ENCODE peak calls at places on chromosome 16, in five cellular contexts. One of them, this sample, is unnamed.

GRCh38 chr16:11792404-11793260 is 4.4 kb downstream of the ZC3H7A start:
- DNase-seq in H1: no peak
- DNase-seq in SK-N-SH: no peak
- DNase-seq in GM12891: no peak
- DNase-seq in HepG2: peak; percentile 70
- DNase-seq in this sample: no peak

GRCh38 chr16:2149630-2150417 is 1.4 kb downstream of the RAB26 start:
- DNase-seq in H1: peak; percentile 82
- DNase-seq in SK-N-SH: no peak
- DNase-seq in GM12891: no peak
- DNase-seq in HepG2: peak; percentile 42
- DNase-seq in this sample: no peak

GRCh38 chr16:11429823-11430222 is 84.6 kb downstream of the RMI2 start:
- DNase-seq in H1: no peak
- DNase-seq in SK-N-SH: no peak
- DNase-seq in GM12891: no peak
- DNase-seq in HepG2: no peak
- DNase-seq in this sample: no peak

GRCh38 chr16:17389392-17389791 is 81.4 kb downstream of the XYLT1 start:
- DNase-seq in H1: no peak
- DNase-seq in SK-N-SH: no peak
- DNase-seq in GM12891: no peak
- DNase-seq in HepG2: no peak
- DNase-seq in this sample: no peak

GRCh38 chr16:47139561-47140185 is 4.1 kb downstream of the NETO2 start:
- DNase-seq in H1: no peak
- DNase-seq in SK-N-SH: no peak
- DNase-seq in GM12891: no peak
- DNase-seq in HepG2: no peak
- DNase-seq in this sample: no peak

GRCh38 chr16:1525871-1526607 is 7.4 kb upstream of the TMEM204 start:
- DNase-seq in H1: no peak
- DNase-seq in SK-N-SH: no peak
- DNase-seq in GM12891: no peak
- DNase-seq in HepG2: no peak
- DNase-seq in this sample: no peak

GRCh38 chr16:81697886-81698635 is 81.0 kb upstream of the PLCG2 start:
- DNase-seq in H1: no peak
- DNase-seq in SK-N-SH: no peak
- DNase-seq in GM12891: no peak
- DNase-seq in HepG2: no peak
- DNase-seq in this sample: no peak

GRCh38 chr16:57092786-57093301 is 461 bp downstream of the CPNE2 start:
- DNase-seq in H1: peak; percentile 81
- DNase-seq in SK-N-SH: peak; percentile 85
- DNase-seq in GM12891: peak; percentile 76
- DNase-seq in HepG2: no peak
- DNase-seq in this sample: peak; percentile 73

GRCh38 chr16:85113168-85113733 is 979 bp upstream of the CIBAR2 start:
- DNase-seq in H1: no peak
- DNase-seq in SK-N-SH: no peak
- DNase-seq in GM12891: no peak
- DNase-seq in HepG2: no peak
- DNase-seq in this sample: no peak

GRCh38 chr16:3149630-3150345 is 15.0 kb downstream of the ZNF213 start:
- DNase-seq in H1: peak; percentile 87
- DNase-seq in SK-N-SH: peak; percentile 87
- DNase-seq in GM12891: no peak
- DNase-seq in HepG2: no peak
- DNase-seq in this sample: peak; percentile 79

GRCh38 chr16:85715169-85716015 is 26.6 kb upstream of the GINS2 start:
- DNase-seq in H1: no peak
- DNase-seq in SK-N-SH: no peak
- DNase-seq in GM12891: no peak
- DNase-seq in HepG2: no peak
- DNase-seq in this sample: no peak

GRCh38 chr16:48961546-48961945 is 320.1 kb downstream of the CBLN1 start:
- DNase-seq in H1: no peak
- DNase-seq in SK-N-SH: no peak
- DNase-seq in GM12891: no peak
- DNase-seq in HepG2: no peak
- DNase-seq in this sample: no peak

GRCh38 chr16:61946019-61946418 is 90.2 kb downstream of the CDH8 start:
- DNase-seq in H1: no peak
- DNase-seq in SK-N-SH: no peak
- DNase-seq in GM12891: no peak
- DNase-seq in HepG2: no peak
- DNase-seq in this sample: no peak

GRCh38 chr16:76676356-76676755 is 399.2 kb downstream of the CNTNAP4 start:
- DNase-seq in H1: no peak
- DNase-seq in SK-N-SH: no peak
- DNase-seq in GM12891: no peak
- DNase-seq in HepG2: no peak
- DNase-seq in this sample: no peak

GRCh38 chr16:66266436-66267286 is 99.8 kb upstream of the CDH5 start:
- DNase-seq in H1: no peak
- DNase-seq in SK-N-SH: peak; percentile 87
- DNase-seq in GM12891: no peak
- DNase-seq in HepG2: no peak
- DNase-seq in this sample: no peak

GRCh38 chr16:75420987-75421819 is 12.1 kb downstream of the CFDP1 start:
- DNase-seq in H1: peak; percentile 88
- DNase-seq in SK-N-SH: peak; percentile 71
- DNase-seq in GM12891: no peak
- DNase-seq in HepG2: peak; percentile 73
- DNase-seq in this sample: no peak

GRCh38 chr16:66188786-66189725 is 177.4 kb upstream of the CDH5 start:
- DNase-seq in H1: peak; percentile 30
- DNase-seq in SK-N-SH: no peak
- DNase-seq in GM12891: no peak
- DNase-seq in HepG2: no peak
- DNase-seq in this sample: no peak

GRCh38 chr16:50680907-50681885 is at the start of gene SNX20:
- DNase-seq in H1: no peak
- DNase-seq in SK-N-SH: no peak
- DNase-seq in GM12891: no peak
- DNase-seq in HepG2: no peak
- DNase-seq in this sample: peak; percentile 60

GRCh38 chr16:86778108-86778745 is 199.9 kb downstream of the FOXL1 start:
- DNase-seq in H1: no peak
- DNase-seq in SK-N-SH: no peak
- DNase-seq in GM12891: no peak
- DNase-seq in HepG2: no peak
- DNase-seq in this sample: no peak

GRCh38 chr16:83068686-83069085 is 441.9 kb downstream of the CDH13 start:
- DNase-seq in H1: no peak
- DNase-seq in SK-N-SH: no peak
- DNase-seq in GM12891: no peak
- DNase-seq in HepG2: no peak
- DNase-seq in this sample: no peak

GRCh38 chr16:53744449-53744848 is 40.5 kb downstream of the FTO start:
- DNase-seq in H1: no peak
- DNase-seq in SK-N-SH: no peak
- DNase-seq in GM12891: no peak
- DNase-seq in HepG2: peak; percentile 67
- DNase-seq in this sample: no peak

GRCh38 chr16:23464196-23464595 is 11.2 kb upstream of the COG7 start:
- DNase-seq in H1: no peak
- DNase-seq in SK-N-SH: no peak
- DNase-seq in GM12891: no peak
- DNase-seq in HepG2: no peak
- DNase-seq in this sample: no peak

GRCh38 chr16:30005341-30006094 is 5.3 kb downstream of the DOC2A start:
- DNase-seq in H1: no peak
- DNase-seq in SK-N-SH: peak; percentile 91
- DNase-seq in GM12891: peak; percentile 87
- DNase-seq in HepG2: peak; percentile 54
- DNase-seq in this sample: peak; percentile 81

GRCh38 chr16:81532491-81533174 is 88.0 kb downstream of the CMIP start:
- DNase-seq in H1: no peak
- DNase-seq in SK-N-SH: no peak
- DNase-seq in GM12891: no peak
- DNase-seq in HepG2: peak; percentile 76
- DNase-seq in this sample: no peak

GRCh38 chr16:70703041-70703834 is 17.4 kb upstream of the MTSS2 start:
- DNase-seq in H1: no peak
- DNase-seq in SK-N-SH: peak; percentile 88
- DNase-seq in GM12891: no peak
- DNase-seq in HepG2: peak; percentile 79
- DNase-seq in this sample: no peak

GRCh38 chr16:72844225-72844920 is 203.6 kb downstream of the ZFHX3 start:
- DNase-seq in H1: no peak
- DNase-seq in SK-N-SH: no peak
- DNase-seq in GM12891: no peak
- DNase-seq in HepG2: no peak
- DNase-seq in this sample: no peak

GRCh38 chr16:86854895-86855294 is 276.5 kb downstream of the FOXL1 start:
- DNase-seq in H1: no peak
- DNase-seq in SK-N-SH: no peak
- DNase-seq in GM12891: no peak
- DNase-seq in HepG2: no peak
- DNase-seq in this sample: no peak

GRCh38 chr16:88383401-88384221 is 852 bp downstream of the ZNF469 start:
- DNase-seq in H1: no peak
- DNase-seq in SK-N-SH: peak; percentile 92
- DNase-seq in GM12891: no peak
- DNase-seq in HepG2: no peak
- DNase-seq in this sample: no peak
- TF ChIP-seq TAF1 in H1: no peak
- TF ChIP-seq TAF1 in SK-N-SH: no peak
- TF ChIP-seq TAF1 in GM12891: no peak
- TF ChIP-seq TAF1 in HepG2: no peak
- TF ChIP-seq TAF1 in this sample: no peak

GRCh38 chr16:31135535-31136286 is at the start of gene PRSS8:
- DNase-seq in H1: peak; percentile 83
- DNase-seq in SK-N-SH: no peak
- DNase-seq in GM12891: no peak
- DNase-seq in HepG2: no peak
- DNase-seq in this sample: no peak
- TF ChIP-seq TAF1 in H1: peak; percentile 22
- TF ChIP-seq TAF1 in SK-N-SH: no peak
- TF ChIP-seq TAF1 in GM12891: no peak
- TF ChIP-seq TAF1 in HepG2: no peak
- TF ChIP-seq TAF1 in this sample: no peak

GRCh38 chr16:88066680-88067529 is 115.7 kb downstream of the BANP start:
- DNase-seq in H1: no peak
- DNase-seq in SK-N-SH: no peak
- DNase-seq in GM12891: no peak
- DNase-seq in HepG2: no peak
- DNase-seq in this sample: no peak

GRCh38 chr16:88067530-88068411 is 116.5 kb downstream of the BANP start:
- DNase-seq in H1: no peak
- DNase-seq in SK-N-SH: no peak
- DNase-seq in GM12891: no peak
- DNase-seq in HepG2: no peak
- DNase-seq in this sample: no peak

GRCh38 chr16:88064889-88065746 is 113.9 kb downstream of the BANP start:
- DNase-seq in H1: no peak
- DNase-seq in SK-N-SH: no peak
- DNase-seq in GM12891: no peak
- DNase-seq in HepG2: no peak
- DNase-seq in this sample: no peak

GRCh38 chr16:88065747-88066142 is 114.5 kb downstream of the BANP start:
- DNase-seq in H1: no peak
- DNase-seq in SK-N-SH: no peak
- DNase-seq in GM12891: no peak
- DNase-seq in HepG2: no peak
- DNase-seq in this sample: no peak

GRCh38 chr16:88066234-88066633 is 115.0 kb downstream of the BANP start:
- DNase-seq in H1: no peak
- DNase-seq in SK-N-SH: no peak
- DNase-seq in GM12891: no peak
- DNase-seq in HepG2: no peak
- DNase-seq in this sample: no peak
- TF ChIP-seq TAF1 in H1: no peak
- TF ChIP-seq TAF1 in SK-N-SH: no peak
- TF ChIP-seq TAF1 in GM12891: no peak
- TF ChIP-seq TAF1 in HepG2: no peak
- TF ChIP-seq TAF1 in this sample: no peak

GRCh38 chr16:31451681-31452351 is 7.5 kb upstream of the ARMC5 start:
- DNase-seq in H1: no peak
- DNase-seq in SK-N-SH: peak; percentile 77
- DNase-seq in GM12891: no peak
- DNase-seq in HepG2: peak; percentile 81
- DNase-seq in this sample: no peak
- TF ChIP-seq TAF1 in H1: no peak
- TF ChIP-seq TAF1 in SK-N-SH: no peak
- TF ChIP-seq TAF1 in GM12891: no peak
- TF ChIP-seq TAF1 in HepG2: no peak
- TF ChIP-seq TAF1 in this sample: no peak

GRCh38 chr16:54934536-54935410 is 4.1 kb downstream of the IRX5 start:
- DNase-seq in H1: peak; percentile 75
- DNase-seq in SK-N-SH: peak; percentile 48
- DNase-seq in GM12891: no peak
- DNase-seq in HepG2: no peak
- DNase-seq in this sample: no peak

GRCh38 chr16:54937673-54938350 is 7.1 kb downstream of the IRX5 start:
- DNase-seq in H1: peak; percentile 54
- DNase-seq in SK-N-SH: no peak
- DNase-seq in GM12891: no peak
- DNase-seq in HepG2: no peak
- DNase-seq in this sample: no peak

GRCh38 chr16:54936979-54937672 is 6.5 kb downstream of the IRX5 start:
- DNase-seq in H1: peak; percentile 90
- DNase-seq in SK-N-SH: no peak
- DNase-seq in GM12891: no peak
- DNase-seq in HepG2: no peak
- DNase-seq in this sample: no peak

GRCh38 chr16:54935411-54936085 is 4.9 kb downstream of the IRX5 start:
- DNase-seq in H1: no peak
- DNase-seq in SK-N-SH: no peak
- DNase-seq in GM12891: no peak
- DNase-seq in HepG2: no peak
- DNase-seq in this sample: no peak

GRCh38 chr16:54936086-54936978 is 5.7 kb downstream of the IRX5 start:
- DNase-seq in H1: peak; percentile 73
- DNase-seq in SK-N-SH: no peak
- DNase-seq in GM12891: no peak
- DNase-seq in HepG2: no peak
- DNase-seq in this sample: no peak
- TF ChIP-seq TAF1 in H1: no peak
- TF ChIP-seq TAF1 in SK-N-SH: no peak
- TF ChIP-seq TAF1 in GM12891: no peak
- TF ChIP-seq TAF1 in HepG2: peak; percentile 5
- TF ChIP-seq TAF1 in this sample: no peak

GRCh38 chr16:89633064-89633631 is 19.7 kb downstream of the DPEP1 start:
- DNase-seq in H1: no peak
- DNase-seq in SK-N-SH: peak; percentile 67
- DNase-seq in GM12891: no peak
- DNase-seq in HepG2: no peak
- DNase-seq in this sample: no peak
- TF ChIP-seq TAF1 in H1: no peak
- TF ChIP-seq TAF1 in SK-N-SH: no peak
- TF ChIP-seq TAF1 in GM12891: no peak
- TF ChIP-seq TAF1 in HepG2: no peak
- TF ChIP-seq TAF1 in this sample: no peak

This sample was measured in GM12892.